ENCODE peak calls at places on chromosomes 13 and 19, in six cellular contexts. N, B, A, P, X and G are unnamed samples.

GRCh38 chr13:44238011-44238421 is 135.6 kb upstream of the SERP2 start:
- DNase-seq in N (no peak), B (no peak), A (no peak), P (no peak), X (no peak), G (no peak)

GRCh38 chr13:107124129-107124718 is 556.3 kb upstream of the ARGLU1 start:
- DNase-seq in N (peak; percentile 0), B (no peak), A (no peak), P (no peak), X (no peak), G (no peak)

GRCh38 chr13:94464771-94465170 is 14.7 kb downstream of the DCT start:
- DNase-seq in N (no peak), B (no peak), A (no peak), P (no peak), X (no peak), G (no peak)

GRCh38 chr13:38866649-38867048 is 124.0 kb downstream of the STOML3 start:
- DNase-seq in N (peak; percentile 1), B (no peak), A (no peak), P (no peak), X (no peak), G (no peak)

GRCh38 chr13:80276371-80277289 is 64.3 kb downstream of the SPRY2 start:
- DNase-seq in N (no peak), B (no peak), A (no peak), P (no peak), X (no peak), G (no peak)

GRCh38 chr13:39603424-39603947 is 493 bp upstream of the LHFPL6 start:
- DNase-seq in N (peak; percentile 5), B (no peak), A (no peak), P (peak; percentile 40), X (no peak), G (no peak)

GRCh38 chr13:112705286-112705685 is 15.4 kb downstream of the ATP11A start:
- DNase-seq in N (no peak), B (peak; percentile 64), A (peak; percentile 13), P (peak; percentile 28), X (no peak), G (no peak)

GRCh38 chr19:10321417-10321797 is 5.6 kb upstream of the FDX2 start:
- DNase-seq in N (no peak), B (no peak), A (no peak), P (no peak), X (no peak), G (no peak)

GRCh38 chr19:18049390-18049789 is 37.3 kb downstream of the IL12RB1 start:
- DNase-seq in N (no peak), B (peak; percentile 84), A (peak; percentile 92), P (peak; percentile 65), X (no peak), G (no peak)

GRCh38 chr13:113758651-113759524 is at the start of gene TMEM255B:
- DNase-seq in N (peak; percentile 39), B (peak; percentile 96), A (peak; percentile 88), P (peak; percentile 94), X (peak; percentile 87), G (peak; percentile 99)

GRCh38 chr13:68895696-68896095 is 1211.9 kb upstream of the ATXN8OS start:
- DNase-seq in N (no peak), B (no peak), A (no peak), P (no peak), X (no peak), G (no peak)

GRCh38 chr13:50107205-50107604 is 92.0 kb downstream of the KCNRG start:
- DNase-seq in N (no peak), B (no peak), A (no peak), P (no peak), X (no peak), G (no peak)

GRCh38 chr19:41882568-41883462 is at the start of gene ARHGEF1:
- DNase-seq in N (no peak), B (peak; percentile 96), A (peak; percentile 62), P (peak; percentile 72), X (peak; percentile 68), G (peak; percentile 65)

GRCh38 chr19:41886761-41887710 is 4.1 kb downstream of the ARHGEF1 start:
- DNase-seq in N (no peak), B (peak; percentile 91), A (no peak), P (no peak), X (no peak), G (no peak)

GRCh38 chr19:41883463-41883820 is 458 bp downstream of the ARHGEF1 start:
- DNase-seq in N (no peak), B (no peak), A (no peak), P (no peak), X (no peak), G (no peak)

GRCh38 chr19:41880329-41880708 is 2.7 kb upstream of the ARHGEF1 start:
- DNase-seq in N (no peak), B (no peak), A (no peak), P (no peak), X (no peak), G (no peak)

DNA sequence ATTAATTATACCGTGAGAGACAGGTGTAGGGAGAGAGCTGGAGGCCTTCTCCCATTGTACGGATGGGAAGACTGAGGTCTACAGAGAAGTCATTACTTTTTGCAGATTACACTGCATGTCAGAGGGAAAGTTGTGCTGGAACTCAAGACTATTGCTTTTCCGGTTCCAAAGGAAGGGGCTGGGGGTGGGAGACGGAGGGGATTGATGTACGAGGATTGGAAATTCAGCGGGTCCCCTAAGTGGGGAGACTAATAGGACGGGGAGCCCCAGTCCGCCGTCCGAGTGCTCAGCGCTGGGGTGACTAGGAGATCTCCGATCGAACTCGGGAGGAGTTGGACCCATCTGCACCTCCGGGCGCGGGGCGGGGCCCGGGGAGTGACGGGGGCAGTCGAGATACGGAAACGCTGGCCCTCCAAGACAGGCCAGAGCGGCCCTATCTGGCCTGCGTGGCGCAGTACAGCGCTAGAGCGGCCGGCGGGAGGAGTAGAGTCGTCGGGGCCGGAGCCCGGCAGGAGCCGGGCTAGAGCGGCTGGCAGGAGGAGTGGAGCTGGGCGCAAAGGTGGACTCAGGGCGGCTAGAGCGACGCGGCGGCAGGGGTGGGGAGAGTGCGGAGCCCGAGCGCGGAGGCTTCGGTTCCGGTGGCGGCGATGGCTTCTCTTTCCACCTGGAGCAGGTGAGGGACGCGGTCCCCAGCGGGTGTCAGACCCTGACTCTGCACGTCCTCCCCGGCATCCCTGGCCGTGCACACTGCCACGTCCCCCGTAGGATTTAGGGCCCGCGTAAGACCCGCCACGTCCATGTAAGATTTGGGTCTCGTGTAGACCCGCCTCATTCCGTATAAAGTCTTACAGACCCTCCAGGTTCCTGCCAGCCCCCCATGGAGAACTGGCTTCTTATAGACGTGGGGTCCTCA is 1.1 kb downstream of the ARHGEF1 start:
- DNase-seq in N (peak; percentile 100), B (peak; percentile 100), A (peak; percentile 97), P (peak; percentile 96), X (peak; percentile 99), G (peak; percentile 97)
- TF ChIP-seq POLR2A in N (peak; percentile 73), B (peak; percentile 35), A (no peak), P (peak; percentile 18), X (peak; percentile 89), G (peak; percentile 70)

GRCh38 chr19:50025794-50026549 is at the start of gene ZNF473:
- DNase-seq in N (peak; percentile 97), B (peak; percentile 98), A (peak; percentile 95), P (peak; percentile 94), X (peak; percentile 81), G (peak; percentile 92)
- TF ChIP-seq POLR2A in N (peak; percentile 90), B (no peak), A (no peak), P (peak; percentile 64), X (peak; percentile 70), G (peak; percentile 91)

GRCh38 chr19:2896694-2897093 is 4.0 kb upstream of the ZNF57 start:
- DNase-seq in N (no peak), B (no peak), A (no peak), P (no peak), X (no peak), G (no peak)

GRCh38 chr19:2902590-2903218 is 2.0 kb downstream of the ZNF57 start:
- DNase-seq in N (no peak), B (no peak), A (no peak), P (no peak), X (no peak), G (no peak)

GRCh38 chr19:2905918-2906519 is 5.3 kb downstream of the ZNF57 start:
- DNase-seq in N (no peak), B (no peak), A (no peak), P (no peak), X (no peak), G (no peak)

DNA sequence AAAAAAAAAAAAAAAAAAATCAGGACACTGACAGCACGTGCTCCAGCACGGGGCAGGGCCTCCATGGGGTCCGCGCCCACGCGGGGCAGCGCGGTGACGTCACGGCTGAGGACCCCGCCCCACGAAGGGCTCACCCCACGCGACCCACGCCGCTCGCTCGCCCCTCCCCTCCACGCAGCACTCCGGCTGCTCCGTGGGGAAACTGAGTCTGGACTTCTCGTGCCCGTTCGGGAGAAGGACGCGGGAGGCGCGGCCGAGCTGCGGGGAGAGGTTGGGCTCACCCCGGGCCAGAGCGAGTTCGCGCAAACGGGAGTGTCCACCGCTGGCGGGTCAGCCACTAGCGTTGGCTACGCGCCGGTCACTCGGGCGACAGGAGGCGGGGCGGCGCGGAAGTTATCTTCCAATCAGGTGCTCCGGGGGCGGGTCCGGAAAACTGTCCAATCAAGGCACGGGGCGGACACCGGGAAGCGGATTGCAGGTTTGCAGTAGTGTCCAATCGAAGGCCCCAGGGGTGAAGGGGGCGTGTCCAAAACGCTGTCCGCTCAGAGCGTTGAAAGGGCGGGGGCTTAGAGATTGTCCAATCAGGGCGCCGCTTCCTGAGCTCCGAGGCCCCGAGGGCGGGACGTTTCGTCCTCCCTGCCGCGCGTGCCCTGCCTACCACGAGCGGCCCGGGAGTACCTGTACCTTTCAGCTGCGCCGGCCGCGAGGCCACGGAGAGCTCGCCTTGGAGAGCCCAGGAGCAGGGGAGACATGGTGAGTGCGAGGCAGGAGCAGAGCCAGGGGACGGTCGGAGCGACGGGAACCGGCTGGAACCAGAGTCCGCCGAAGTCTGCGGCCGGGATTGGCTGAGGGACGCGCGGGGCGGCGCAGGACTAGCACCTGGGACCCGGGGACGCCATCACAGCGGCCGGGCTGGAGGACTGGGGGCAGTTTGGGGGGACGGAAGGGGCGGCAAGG is at the start of gene ZNF57:
- DNase-seq in N (peak; percentile 98), B (peak; percentile 98), A (peak; percentile 100), P (peak; percentile 100), X (peak; percentile 98), G (peak; percentile 100)
- TF ChIP-seq POLR2A in N (peak; percentile 34), B (peak; percentile 17), A (no peak), P (no peak), X (peak; percentile 71), G (peak; percentile 64)

GRCh38 chr13:30395192-30396158 is 26.8 kb upstream of the UBE2L5 start:
- DNase-seq in N (peak; percentile 88), B (peak; percentile 97), A (peak; percentile 97), P (peak; percentile 88), X (no peak), G (peak; percentile 37)
- TF ChIP-seq POLR2A in N (no peak), B (no peak), A (no peak), P (no peak), X (peak; percentile 10), G (peak; percentile 26)